ENCODE peak calls at places on chromosomes 16 and 17, in five cellular contexts. One of them, this sample, is unnamed.
A peak's percentile ranks its signal among the peaks of the same experiment; 100 is the strongest.

GRCh38 chr17:28394717-28395116 is 11.3 kb downstream of the SLC46A1 start:
- DNase-seq in hepatocyte: peak; percentile 50
- DNase-seq in GM23248: peak; percentile 55
- DNase-seq in stomach: no peak
- DNase-seq in thoracic aorta: no peak
- DNase-seq in this sample: no peak

GRCh38 chr17:37177234-37177633 is 198.6 kb upstream of the C17orf78 start:
- DNase-seq in hepatocyte: no peak
- DNase-seq in GM23248: no peak
- DNase-seq in stomach: no peak
- DNase-seq in thoracic aorta: no peak
- DNase-seq in this sample: no peak

GRCh38 chr17:75983501-75984181 is 4.6 kb downstream of the TEN1 start:
- DNase-seq in stomach: peak; percentile 56
- DNase-seq in GM23248: peak; percentile 63
- DNase-seq in thoracic aorta: no peak
- DNase-seq in hepatocyte: no peak
- DNase-seq in this sample: no peak

GRCh38 chr17:36856169-36856568 is 81.1 kb upstream of the LHX1 start:
- DNase-seq in stomach: peak; percentile 41
- DNase-seq in GM23248: no peak
- DNase-seq in hepatocyte: no peak
- DNase-seq in thoracic aorta: no peak
- DNase-seq in this sample: no peak

GRCh38 chr17:35080536-35080935 is 17.0 kb upstream of the RFFL start:
- DNase-seq in GM23248: no peak
- DNase-seq in hepatocyte: no peak
- DNase-seq in stomach: no peak
- DNase-seq in thoracic aorta: no peak
- DNase-seq in this sample: no peak

GRCh38 chr17:1714980-1715802 is 5.0 kb upstream of the TLCD2 start:
- DNase-seq in stomach: peak; percentile 84
- DNase-seq in GM23248: peak; percentile 96
- DNase-seq in hepatocyte: peak; percentile 95
- DNase-seq in thoracic aorta: peak; percentile 82
- DNase-seq in this sample: no peak

GRCh38 chr16:57383276-57384247 is 11.3 kb downstream of the CX3CL1 start:
- DNase-seq in stomach: no peak
- DNase-seq in hepatocyte: peak; percentile 80
- DNase-seq in thoracic aorta: no peak
- DNase-seq in GM23248: peak; percentile 43
- DNase-seq in this sample: no peak

GRCh38 chr16:2043296-2043979 is 4.2 kb downstream of the NTHL1 start:
- DNase-seq in GM23248: no peak
- DNase-seq in hepatocyte: no peak
- DNase-seq in stomach: no peak
- DNase-seq in thoracic aorta: no peak
- DNase-seq in this sample: no peak

GRCh38 chr17:13601776-13602551 is at the start of gene HS3ST3A1:
- DNase-seq in thoracic aorta: no peak
- DNase-seq in GM23248: peak; percentile 97
- DNase-seq in hepatocyte: peak; percentile 81
- DNase-seq in stomach: no peak
- DNase-seq in this sample: no peak

GRCh38 chr17:71446635-71447034 is 674.2 kb upstream of the SOX9 start:
- DNase-seq in thoracic aorta: no peak
- DNase-seq in stomach: no peak
- DNase-seq in hepatocyte: no peak
- DNase-seq in GM23248: no peak
- DNase-seq in this sample: no peak

GRCh38 chr17:67265620-67266019 is 20.6 kb upstream of the HELZ start:
- DNase-seq in GM23248: no peak
- DNase-seq in thoracic aorta: no peak
- DNase-seq in hepatocyte: no peak
- DNase-seq in stomach: no peak
- DNase-seq in this sample: no peak

GRCh38 chr17:43444223-43445008 is 39.4 kb upstream of the DHX8 start:
- DNase-seq in GM23248: no peak
- DNase-seq in stomach: no peak
- DNase-seq in thoracic aorta: no peak
- DNase-seq in hepatocyte: no peak
- DNase-seq in this sample: no peak

GRCh38 chr17:49132699-49133364 is at the start of gene B4GALNT2:
- DNase-seq in GM23248: peak; percentile 30
- DNase-seq in hepatocyte: peak; percentile 60
- DNase-seq in stomach: peak; percentile 35
- DNase-seq in thoracic aorta: no peak
- DNase-seq in this sample: no peak

GRCh38 chr16:46801428-46802049 is 29.4 kb downstream of the C16orf87 start:
- DNase-seq in thoracic aorta: no peak
- DNase-seq in hepatocyte: peak; percentile 51
- DNase-seq in GM23248: peak; percentile 66
- DNase-seq in stomach: no peak
- DNase-seq in this sample: no peak

GRCh38 chr17:45740553-45741330 is 43.4 kb upstream of the CRHR1 start:
- DNase-seq in thoracic aorta: no peak
- DNase-seq in stomach: no peak
- DNase-seq in hepatocyte: peak; percentile 25
- DNase-seq in GM23248: peak; percentile 61
- DNase-seq in this sample: no peak

GRCh38 chr17:3879181-3879580 is 13.7 kb downstream of the CAMKK1 start:
- DNase-seq in stomach: no peak
- DNase-seq in hepatocyte: peak; percentile 70
- DNase-seq in thoracic aorta: no peak
- DNase-seq in GM23248: peak; percentile 85
- DNase-seq in this sample: no peak

GRCh38 chr16:69270831-69271230 is 40.3 kb upstream of the VPS4A start:
- DNase-seq in thoracic aorta: no peak
- DNase-seq in hepatocyte: no peak
- DNase-seq in stomach: no peak
- DNase-seq in GM23248: no peak
- DNase-seq in this sample: no peak

GRCh38 chr16:68737046-68737729 is at the start of gene CDH1:
- DNase-seq in stomach: peak; percentile 97
- DNase-seq in thoracic aorta: no peak
- DNase-seq in hepatocyte: peak; percentile 94
- DNase-seq in GM23248: no peak
- DNase-seq in this sample: no peak

GRCh38 chr17:40699880-40700279 is 3.7 kb downstream of the KRT24 start:
- DNase-seq in GM23248: no peak
- DNase-seq in stomach: no peak
- DNase-seq in thoracic aorta: no peak
- DNase-seq in hepatocyte: peak; percentile 14
- DNase-seq in this sample: no peak

GRCh38 chr17:6430769-6431168 is 4.2 kb downstream of the AIPL1 start:
- DNase-seq in stomach: no peak
- DNase-seq in hepatocyte: no peak
- DNase-seq in thoracic aorta: no peak
- DNase-seq in GM23248: no peak
- DNase-seq in this sample: no peak

GRCh38 chr17:17698869-17699351 is 17.7 kb downstream of the RAI1 start:
- DNase-seq in thoracic aorta: no peak
- DNase-seq in hepatocyte: no peak
- DNase-seq in GM23248: peak; percentile 45
- DNase-seq in stomach: no peak
- DNase-seq in this sample: no peak

GRCh38 chr17:77523562-77523961 is 382.8 kb downstream of the SEC14L1 start:
- DNase-seq in GM23248: no peak
- DNase-seq in stomach: no peak
- DNase-seq in thoracic aorta: no peak
- DNase-seq in hepatocyte: no peak
- DNase-seq in this sample: no peak

GRCh38 chr17:82907797-82908261 is 68.0 kb upstream of the ZNF750 start:
- DNase-seq in thoracic aorta: no peak
- DNase-seq in GM23248: no peak
- DNase-seq in hepatocyte: no peak
- DNase-seq in stomach: no peak
- DNase-seq in this sample: no peak

GRCh38 chr17:78705071-78705470 is 77.0 kb downstream of the CYTH1 start:
- DNase-seq in stomach: no peak
- DNase-seq in hepatocyte: no peak
- DNase-seq in thoracic aorta: no peak
- DNase-seq in GM23248: no peak
- DNase-seq in this sample: no peak

GRCh38 chr16:13920510-13920818 is 510 bp downstream of the ERCC4 start:
- DNase-seq in GM23248: no peak
- DNase-seq in thoracic aorta: no peak
- DNase-seq in hepatocyte: no peak
- DNase-seq in stomach: no peak
- DNase-seq in this sample: no peak

GRCh38 chr17:71392715-71393567 is 727.9 kb upstream of the SOX9 start:
- DNase-seq in GM23248: peak; percentile 62
- DNase-seq in thoracic aorta: no peak
- DNase-seq in stomach: no peak
- DNase-seq in hepatocyte: no peak
- DNase-seq in this sample: no peak

GRCh38 chr17:80270836-80271235 is 10.2 kb downstream of the RNF213 start:
- DNase-seq in thoracic aorta: no peak
- DNase-seq in GM23248: peak; percentile 37
- DNase-seq in stomach: no peak
- DNase-seq in hepatocyte: no peak
- DNase-seq in this sample: peak; percentile 60

GRCh38 chr17:80277751-80278671 is 17.4 kb downstream of the RNF213 start:
- DNase-seq in stomach: no peak
- DNase-seq in hepatocyte: no peak
- DNase-seq in GM23248: no peak
- DNase-seq in thoracic aorta: no peak
- DNase-seq in this sample: no peak

GRCh38 chr17:80274317-80274716 is 13.7 kb downstream of the RNF213 start:
- DNase-seq in thoracic aorta: no peak
- DNase-seq in stomach: no peak
- DNase-seq in GM23248: no peak
- DNase-seq in hepatocyte: no peak
- DNase-seq in this sample: no peak

GRCh38 chr17:80272366-80272765 is 11.7 kb downstream of the RNF213 start:
- DNase-seq in hepatocyte: no peak
- DNase-seq in GM23248: no peak
- DNase-seq in thoracic aorta: no peak
- DNase-seq in stomach: no peak
- DNase-seq in this sample: no peak

GRCh38 chr17:80274871-80275449 is 14.3 kb downstream of the RNF213 start:
- DNase-seq in hepatocyte: no peak
- DNase-seq in stomach: no peak
- DNase-seq in GM23248: no peak
- DNase-seq in thoracic aorta: no peak
- DNase-seq in this sample: no peak
- H3K27ac ChIP-seq in hepatocyte: no peak overlapping the region
- H3K27ac ChIP-seq in stomach: no peak overlapping the region
- H3K27ac ChIP-seq in GM23248: no peak overlapping the region
- H3K27ac ChIP-seq in thoracic aorta: no peak overlapping the region
- H3K27ac ChIP-seq in this sample: no peak overlapping the region

GRCh38 chr17:57110152-57110542 is 25.1 kb downstream of the AKAP1 start:
- DNase-seq in GM23248: no peak
- DNase-seq in thoracic aorta: no peak
- DNase-seq in hepatocyte: no peak
- DNase-seq in stomach: no peak
- DNase-seq in this sample: no peak
- H3K4me1 ChIP-seq in GM23248: peaks cover under 1% of the 10 kb centered on the region
- H3K4me1 ChIP-seq in thoracic aorta: peaks cover 25% of the 10 kb centered on the region
- H3K4me1 ChIP-seq in hepatocyte: peaks cover 37% of the 10 kb centered on the region
- H3K4me1 ChIP-seq in stomach: peaks cover 66% of the 10 kb centered on the region
- H3K4me1 ChIP-seq in this sample: no peaks in the 10 kb centered on the region

GRCh38 chr16:11581677-11582076 is 5.0 kb downstream of the LITAF start:
- DNase-seq in hepatocyte: no peak
- DNase-seq in thoracic aorta: no peak
- DNase-seq in stomach: no peak
- DNase-seq in GM23248: no peak
- DNase-seq in this sample: no peak
- H3K27ac ChIP-seq in hepatocyte: no peak overlapping the region
- H3K27ac ChIP-seq in thoracic aorta: no peak overlapping the region
- H3K27ac ChIP-seq in stomach: peak overlapping the region; percentile 99
- H3K27ac ChIP-seq in GM23248: no peak overlapping the region
- H3K27ac ChIP-seq in this sample: peak overlapping the region; percentile 11

DNA sequence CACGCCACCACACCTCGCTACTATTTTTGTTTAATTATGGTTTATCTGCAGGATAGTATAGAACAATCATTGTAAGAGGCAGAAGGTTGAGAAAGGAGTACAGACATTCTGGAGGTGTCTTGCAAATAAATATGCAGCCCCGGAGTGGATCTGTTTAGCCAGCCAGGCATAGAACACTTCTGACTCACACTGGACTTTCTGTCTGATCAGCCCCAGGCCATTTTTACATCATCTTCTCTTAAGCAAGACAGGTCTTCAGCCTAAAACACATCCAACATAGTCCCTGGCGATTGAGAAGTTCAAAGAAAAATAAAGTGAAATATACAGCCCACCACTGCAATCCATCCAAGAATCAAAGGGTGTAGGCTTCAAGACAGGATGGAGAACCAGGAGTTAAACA is 81.4 kb downstream of the XYLT1 start:
- DNase-seq in thoracic aorta: no peak
- DNase-seq in stomach: no peak
- DNase-seq in hepatocyte: no peak
- DNase-seq in GM23248: peak; percentile 90
- DNase-seq in this sample: no peak
- H3K4me1 ChIP-seq in thoracic aorta: peaks cover 4% of the 10 kb centered on the region
- H3K4me1 ChIP-seq in stomach: peaks cover 28% of the 10 kb centered on the region
- H3K4me1 ChIP-seq in hepatocyte: peaks cover 12% of the 10 kb centered on the region
- H3K4me1 ChIP-seq in GM23248: peaks cover 17% of the 10 kb centered on the region
- H3K4me1 ChIP-seq in this sample: peaks cover 10% of the 10 kb centered on the region

This sample was measured in CD8-positive, alpha-beta T cell.